ENCODE peak calls at places on chromosomes 13 and 19, in six cellular contexts. N is SK-N-SH, A is HepG2, W is GM23338, E is K562, H is Panc1. B is an unnamed sample.

GRCh38 chr19:14183741-14184395 is 22.1 kb downstream of the ADGRL1 start:
- DNase-seq in E (no peak), W (no peak), N (peak; percentile 74), H (no peak), A (no peak), B (no peak)

GRCh38 chr19:14516746-14517438 is 1.3 kb downstream of the DNAJB1 start:
- DNase-seq in E (no peak), N (no peak), H (no peak), W (no peak), A (no peak), B (no peak)

GRCh38 chr19:35702223-35703012 is 1.9 kb upstream of the ZBTB32 start:
- DNase-seq in H (peak; percentile 94), W (peak; percentile 100), E (peak; percentile 97), N (peak; percentile 95), A (peak; percentile 96), B (peak; percentile 90)

GRCh38 chr19:28010656-28011055 is 1202.3 kb downstream of the UQCRFS1 start:
- DNase-seq in A (no peak), W (no peak), E (peak; percentile 10), N (no peak), H (no peak), B (no peak)

GRCh38 chr19:41597600-41598041 is 21.7 kb downstream of the CEACAM21 start:
- DNase-seq in N (peak; percentile 79), H (peak; percentile 38), W (peak; percentile 87), A (peak; percentile 39), E (peak; percentile 73), B (peak; percentile 79)

GRCh38 chr19:17347361-17347760 is 10.0 kb downstream of the GTPBP3 start:
- DNase-seq in N (no peak), W (no peak), A (no peak), H (no peak), E (no peak), B (no peak)

GRCh38 chr13:60012503-60012902 is 151.2 kb downstream of the DIAPH3 start:
- DNase-seq in N (no peak), W (no peak), H (no peak), A (no peak), E (no peak), B (no peak)

GRCh38 chr19:604355-604754 is 14.7 kb downstream of the HCN2 start:
- DNase-seq in A (no peak), N (peak; percentile 89), E (peak; percentile 80), W (no peak), H (no peak), B (no peak)

GRCh38 chr13:70171151-70171550 is 62.9 kb upstream of the KLHL1 start:
- DNase-seq in A (no peak), W (no peak), N (no peak), E (no peak), H (no peak), B (no peak)

GRCh38 chr19:3184847-3185481 is 766 bp upstream of the NCLN start:
- DNase-seq in E (peak; percentile 86), W (peak; percentile 82), A (no peak), N (peak; percentile 78), H (no peak), B (no peak)

GRCh38 chr13:53237696-53238095 is 209.1 kb downstream of the OLFM4 start:
- DNase-seq in E (no peak), A (no peak), H (no peak), N (no peak), W (no peak), B (no peak)

GRCh38 chr13:66210677-66211076 is 1019.5 kb downstream of the PCDH9 start:
- DNase-seq in W (no peak), E (peak; percentile 1), A (no peak), N (no peak), H (peak; percentile 54), B (no peak)

GRCh38 chr13:88068975-88069374 is 397.8 kb downstream of the SLITRK5 start:
- DNase-seq in E (peak; percentile 0), W (peak; percentile 84), H (no peak), N (no peak), A (peak; percentile 20), B (no peak)

GRCh38 chr19:7861619-7862412 is 12.4 kb downstream of the PRR36 start:
- DNase-seq in E (no peak), N (no peak), W (peak; percentile 80), A (no peak), H (no peak), B (no peak)

GRCh38 chr19:18856385-18857126 is 24.8 kb downstream of the UPF1 start:
- DNase-seq in N (peak; percentile 63), E (peak; percentile 40), H (no peak), A (no peak), W (peak; percentile 43), B (no peak)

GRCh38 chr19:40754611-40755247 is 3.7 kb downstream of the SNRPA start:
- DNase-seq in H (no peak), A (peak; percentile 62), N (no peak), E (no peak), W (no peak), B (peak; percentile 63)

GRCh38 chr13:52652980-52653303 is 306 bp downstream of the SUGT1 start:
- DNase-seq in A (no peak), H (no peak), W (no peak), N (peak; percentile 60), E (no peak), B (no peak)

GRCh38 chr13:21898990-21899389 is 228.1 kb downstream of the FGF9 start:
- DNase-seq in H (no peak), W (peak; percentile 21), N (no peak), A (no peak), E (no peak), B (no peak)

GRCh38 chr13:98370261-98370660 is 193.2 kb upstream of the RNF113B start:
- DNase-seq in H (no peak), N (no peak), A (no peak), E (no peak), W (no peak), B (no peak)

GRCh38 chr19:30896551-30896950 is 452.7 kb downstream of the TSHZ3 start:
- DNase-seq in H (no peak), E (no peak), N (no peak), W (peak; percentile 65), A (no peak), B (no peak)

GRCh38 chr13:98471895-98472294 is 105.0 kb downstream of the STK24 start:
- DNase-seq in W (no peak), H (no peak), E (no peak), N (no peak), A (no peak), B (no peak)

GRCh38 chr19:4889034-4889825 is 13.5 kb downstream of the ARRDC5 start:
- DNase-seq in A (no peak), H (no peak), W (no peak), E (peak; percentile 16), N (no peak), B (no peak)

GRCh38 chr19:50890422-50891252 is 17.4 kb downstream of the KLK2 start:
- DNase-seq in W (no peak), H (no peak), A (no peak), E (no peak), N (no peak), B (no peak)

GRCh38 chr13:76397413-76397812 is 488.8 kb downstream of the KCTD12 start:
- DNase-seq in N (no peak), H (no peak), W (no peak), E (no peak), A (no peak), B (no peak)

GRCh38 chr13:46896346-46897138 is at the start of gene HTR2A:
- DNase-seq in N (no peak), E (no peak), H (no peak), A (no peak), W (peak; percentile 12), B (peak; percentile 27)

DNA sequence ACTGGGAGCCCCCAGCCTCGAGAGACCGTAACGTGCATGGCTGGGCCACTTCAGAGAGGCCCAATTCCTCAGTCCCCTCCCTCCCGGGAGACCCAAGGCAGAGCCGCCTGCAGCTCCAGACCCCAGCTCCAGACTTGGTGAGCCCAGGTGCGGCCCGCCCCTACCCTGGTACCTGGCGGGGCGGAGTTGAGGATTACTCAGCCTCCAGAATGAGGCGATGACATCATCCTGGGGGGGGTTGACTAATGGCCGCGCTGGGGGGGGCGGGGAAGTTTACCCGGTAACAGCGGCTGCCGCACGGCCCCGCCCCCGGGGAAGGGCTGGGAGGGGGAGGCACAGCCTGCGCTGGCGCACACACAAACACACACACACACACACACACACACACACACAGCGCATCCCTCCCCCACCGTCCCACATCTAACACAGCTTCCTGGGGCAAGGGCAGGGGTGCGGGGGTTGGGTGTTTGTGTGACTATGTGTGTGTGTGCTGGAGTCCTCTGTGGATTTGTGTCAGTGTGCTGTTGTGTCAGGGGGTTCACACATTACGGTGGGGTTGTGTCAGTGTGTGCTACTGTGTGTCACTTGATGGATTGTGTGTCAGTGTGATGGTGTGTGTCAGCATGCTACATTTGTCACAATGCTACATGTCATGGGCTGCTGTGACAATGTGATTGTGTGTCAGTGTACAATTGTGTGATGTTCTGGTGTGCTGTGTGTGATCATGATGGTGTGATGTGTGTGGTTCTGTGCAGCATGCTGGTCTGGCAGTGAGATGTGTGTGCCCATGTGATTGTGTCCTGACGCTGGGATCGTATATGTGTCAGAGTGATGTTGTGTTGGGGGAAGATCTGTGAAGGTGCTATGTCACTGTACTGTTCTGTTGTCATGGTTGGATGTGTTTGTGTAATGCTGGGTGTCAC is 10.3 kb upstream of the BBC3 start:
- DNase-seq in H (no peak), N (peak; percentile 84), E (peak; percentile 95), A (peak; percentile 68), W (peak; percentile 98), B (peak; percentile 42)
- TF ChIP-seq REST in H (no peak), N (no peak), E (no peak), A (no peak), W (no peak), B (no peak)

GRCh38 chr19:1624458-1624857 is 19.2 kb upstream of the UQCR11 start:
- DNase-seq in W (peak; percentile 96), N (peak; percentile 88), E (peak; percentile 83), A (peak; percentile 14), H (no peak), B (peak; percentile 61)
- TF ChIP-seq POLR2AphosphoS5 in W (no peak), N (no peak), E (peak; percentile 43), A (no peak), H (no peak), B (no peak)

GRCh38 chr13:114043421-114044053 is 69.7 kb upstream of the C13orf46 start:
- DNase-seq in E (no peak), H (no peak), N (peak; percentile 83), A (peak; percentile 52), W (peak; percentile 56), B (peak; percentile 91)
- H3K27ac ChIP-seq in E (no peak overlapping the region), H (peak overlapping the region; percentile 31), N (peak overlapping the region; percentile 22), A (no peak overlapping the region), W (peak overlapping the region; percentile 55), B (peak overlapping the region; percentile 16)

DNA sequence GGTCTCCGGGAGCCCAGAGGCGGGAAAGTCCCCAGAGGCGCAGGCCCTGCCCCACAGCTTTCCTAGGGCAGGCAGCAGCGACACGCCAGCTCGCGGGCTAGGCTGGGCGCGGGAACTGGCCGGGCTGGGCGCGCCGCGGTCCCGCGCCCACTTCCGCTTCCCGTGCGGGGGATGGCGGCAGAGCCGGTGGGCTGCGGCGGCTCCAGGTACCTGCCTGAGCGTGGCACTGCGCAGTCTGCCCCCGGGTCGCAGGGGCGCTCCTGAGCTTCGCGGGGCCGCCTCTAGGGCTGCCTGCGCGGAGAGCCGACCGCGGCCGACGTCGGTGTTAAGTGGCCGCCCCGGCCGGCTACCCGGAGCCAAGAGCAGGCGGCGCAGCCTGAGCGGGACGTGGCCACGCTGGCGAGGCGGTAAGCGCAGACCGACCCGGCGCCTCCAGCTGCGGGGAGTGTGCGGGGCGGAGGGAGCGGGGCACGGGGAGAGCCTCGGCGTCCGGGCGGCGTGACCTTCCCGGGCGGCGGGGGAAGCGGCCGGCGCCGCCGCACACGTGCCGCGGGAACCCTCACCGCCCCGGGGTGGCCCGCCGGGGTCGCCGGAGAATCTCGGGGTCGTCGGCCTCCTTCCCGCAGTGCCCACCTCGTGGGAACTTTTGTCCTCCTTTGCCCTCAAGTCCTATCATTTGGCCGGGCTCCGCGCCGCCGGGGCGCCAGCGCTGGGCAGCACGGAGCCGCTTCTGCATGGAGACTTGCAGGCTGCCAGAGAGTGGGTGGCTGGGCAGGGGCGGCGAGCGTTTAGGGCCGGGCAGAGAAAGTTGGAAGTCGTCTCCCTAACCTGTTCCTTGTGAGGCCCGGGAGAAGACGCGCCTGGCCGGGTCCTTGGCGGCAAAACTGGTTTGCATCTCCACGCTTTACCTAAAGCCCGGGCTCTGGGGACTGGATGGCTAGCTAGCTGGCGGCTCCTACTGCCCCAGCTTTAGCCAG is 31.4 kb upstream of the MPHOSPH8 start:
- DNase-seq in N (peak; percentile 91), W (peak; percentile 82), E (peak; percentile 42), A (peak; percentile 58), H (no peak), B (peak; percentile 48)
- TF ChIP-seq REST in N (no peak), W (no peak), E (no peak), A (no peak), H (no peak), B (peak; percentile 9)